ENCODE peak calls at places on chromosomes 1 and 21, in four cellular contexts. M is choroid plexus epithelial cell, O is ELF-1, U is bronchial epithelial cell. Z is an unnamed sample.

GRCh38 chr1:119768778-119769177 is at the start of gene HMGCS2:
- DNase-seq in M (no peak), O (no peak), U (peak; percentile 16), Z (peak; percentile 56)

GRCh38 chr1:101293461-101294045 is 56.7 kb downstream of the S1PR1 start:
- DNase-seq in M (peak; percentile 79), O (no peak), U (no peak), Z (no peak)

GRCh38 chr1:3683197-3683596 is 30.9 kb downstream of the TP73 start:
- DNase-seq in M (no peak), O (no peak), U (no peak), Z (no peak)

GRCh38 chr1:115976062-115976899 is at the start of gene SLC22A15:
- DNase-seq in M (peak; percentile 50), O (peak; percentile 71), U (peak; percentile 21), Z (peak; percentile 86)

GRCh38 chr1:14345925-14346550 is 252.4 kb upstream of the KAZN start:
- DNase-seq in M (peak; percentile 7), O (no peak), U (no peak), Z (no peak)

GRCh38 chr21:37848721-37849490 is 67.4 kb downstream of the KCNJ6 start:
- DNase-seq in M (no peak), O (no peak), U (no peak), Z (no peak)

GRCh38 chr1:175158133-175158532 is 34.4 kb downstream of the KIAA0040 start:
- DNase-seq in M (no peak), O (no peak), U (peak; percentile 66), Z (no peak)

GRCh38 chr1:172266528-172267174 is 153.8 kb upstream of the C1orf105 start:
- DNase-seq in M (no peak), O (no peak), U (peak; percentile 73), Z (no peak)

GRCh38 chr1:119429687-119430086 is 14.7 kb downstream of the HSD3B2 start:
- DNase-seq in M (no peak), O (no peak), U (no peak), Z (no peak)

GRCh38 chr1:147643974-147644373 is 26.4 kb downstream of the ACP6 start:
- DNase-seq in M (no peak), O (no peak), U (no peak), Z (no peak)

GRCh38 chr1:160083968-160084770 is 2.8 kb downstream of the KCNJ9 start:
- DNase-seq in M (peak; percentile 45), O (peak; percentile 90), U (peak; percentile 71), Z (peak; percentile 85)

GRCh38 chr1:234538062-234538731 is 59.2 kb upstream of the TARBP1 start:
- DNase-seq in M (no peak), O (no peak), U (no peak), Z (no peak)

GRCh38 chr21:41600116-41600515 is 92.2 kb upstream of the TMPRSS2 start:
- DNase-seq in M (no peak), O (no peak), U (no peak), Z (no peak)

GRCh38 chr1:12450090-12450764 is 167.8 kb downstream of the DHRS3 start:
- DNase-seq in M (no peak), O (no peak), U (no peak), Z (peak; percentile 67)

GRCh38 chr21:39525129-39525528 is 73.4 kb downstream of the SH3BGR start:
- DNase-seq in M (no peak), O (no peak), U (no peak), Z (peak; percentile 66)

GRCh38 chr1:151165281-151165737 is 393 bp downstream of the LYSMD1 start:
- DNase-seq in M (peak; percentile 60), O (no peak), U (peak; percentile 16), Z (peak; percentile 69)

GRCh38 chr1:68107771-68108170 is 57.3 kb upstream of the DIRAS3 start:
- DNase-seq in M (peak; percentile 44), O (no peak), U (no peak), Z (no peak)

GRCh38 chr1:90850181-90850924 is 133.3 kb upstream of the BARHL2 start:
- DNase-seq in M (peak; percentile 22), O (peak; percentile 49), U (no peak), Z (no peak)

GRCh38 chr21:38912355-38912619 is 106.6 kb downstream of the ETS2 start:
- DNase-seq in M (no peak), O (no peak), U (no peak), Z (no peak)

GRCh38 chr21:40936771-40937261 is 89.9 kb upstream of the DSCAM start:
- DNase-seq in M (no peak), O (peak; percentile 67), U (peak; percentile 17), Z (no peak)

GRCh38 chr1:10688409-10688786 is 108.0 kb downstream of the CASZ1 start:
- DNase-seq in M (no peak), O (no peak), U (no peak), Z (no peak)

GRCh38 chr1:33128781-33129180 is 47.8 kb downstream of the AZIN2 start:
- DNase-seq in M (no peak), O (no peak), U (no peak), Z (no peak)

GRCh38 chr1:1293618-1294249 is 13.5 kb downstream of the SCNN1D start:
- DNase-seq in M (no peak), O (no peak), U (no peak), Z (peak; percentile 33)

GRCh38 chr1:161069201-161069685 is 448 bp downstream of the ARHGAP30 start:
- DNase-seq in M (no peak), O (no peak), U (no peak), Z (no peak)

GRCh38 chr1:214604543-214604942 is 1.5 kb downstream of the CENPF start:
- DNase-seq in M (peak; percentile 22), O (no peak), U (peak; percentile 34), Z (no peak)

GRCh38 chr21:37877171-37877570 is 39.1 kb downstream of the KCNJ6 start:
- DNase-seq in M (peak; percentile 78), O (no peak), U (no peak), Z (no peak)

GRCh38 chr1:158506369-158506987 is 34.5 kb downstream of the OR10R2 start:
- DNase-seq in M (peak; percentile 13), O (peak; percentile 53), U (peak; percentile 36), Z (no peak)

GRCh38 chr1:160429702-160430535 is 29.6 kb downstream of the VANGL2 start:
- DNase-seq in M (no peak), O (no peak), U (no peak), Z (no peak)